ENCODE peak calls at places on chromosomes 4 and X, in seven cellular contexts. U, T, C, P, F, B and N are unnamed samples. For H3K9me3, the result is how much of the 10 kb centered on the place peaks cover.

GRCh38 chrX:72048515-72049455 is 82.9 kb downstream of the RTL5 start:
- DNase-seq in F (no peak), C (no peak), U (no peak), B (no peak), T (no peak), P (peak), N (no peak)

GRCh38 chr4:142846729-142847606 is 867 bp upstream of the INPP4B start:
- DNase-seq in F (peak), C (peak), P (peak), T (no peak), B (no peak), U (peak), N (peak)

GRCh38 chrX:38233891-38234807 is 13.5 kb upstream of the SRPX start:
- DNase-seq in C (peak), P (no peak), F (no peak), B (no peak), T (no peak), U (peak), N (no peak)

GRCh38 chrX:15723887-15724517 is 14.1 kb upstream of the CA5B start:
- DNase-seq in F (no peak), U (no peak), B (no peak), C (no peak), P (no peak), T (no peak), N (no peak)

GRCh38 chr4:74098628-74098995 is 383 bp downstream of the CXCL2 start:
- DNase-seq in T (no peak), U (no peak), B (no peak), C (no peak), F (no peak), P (peak), N (no peak)

GRCh38 chr4:128517096-128517738 is 229.6 kb upstream of the PGRMC2 start:
- DNase-seq in T (no peak), P (no peak), U (no peak), B (no peak), C (no peak), F (no peak), N (no peak)

GRCh38 chr4:32340591-32340990 is 1620.4 kb downstream of the PCDH7 start:
- DNase-seq in T (no peak), U (no peak), P (no peak), C (no peak), B (no peak), F (peak), N (no peak)

GRCh38 chrX:154136627-154137161 is 7.3 kb upstream of the OPN1LW start:
- DNase-seq in C (peak), P (peak), F (peak), B (peak), T (peak), U (peak), N (peak)

GRCh38 chr4:13627606-13628301 is at the start of gene BOD1L1:
- DNase-seq in B (peak), T (peak), C (peak), F (peak), U (peak), P (peak), N (peak)

GRCh38 chr4:55554453-55555030 is 7.8 kb upstream of the CLOCK start:
- DNase-seq in U (no peak), C (no peak), P (no peak), B (no peak), T (no peak), F (peak), N (no peak)

GRCh38 chr4:99028187-99028586 is 32.7 kb downstream of the METAP1 start:
- DNase-seq in T (no peak), C (no peak), B (no peak), F (no peak), P (no peak), U (no peak), N (no peak)

GRCh38 chrX:43448688-43449087 is 207.4 kb upstream of the MAOA start:
- DNase-seq in T (no peak), F (no peak), P (no peak), C (no peak), U (no peak), B (no peak), N (no peak)

GRCh38 chr4:150265806-150266205 is 187.6 kb downstream of the DCLK2 start:
- DNase-seq in B (no peak), F (no peak), P (no peak), T (no peak), C (no peak), U (no peak), N (no peak)

GRCh38 chr4:111776546-111776945 is 368.7 kb upstream of the FAM241A start:
- DNase-seq in F (no peak), T (no peak), C (no peak), U (no peak), P (no peak), B (no peak), N (no peak)

GRCh38 chrX:112818114-112819012 is 22.3 kb downstream of the AMOT start:
- DNase-seq in T (no peak), B (no peak), F (no peak), P (no peak), U (no peak), C (no peak), N (no peak)

GRCh38 chrX:151624677-151625076 is 61.2 kb downstream of the PASD1 start:
- DNase-seq in P (no peak), F (no peak), C (no peak), B (no peak), U (no peak), T (no peak), N (no peak)

GRCh38 chrX:109939498-109939897 is 63.4 kb upstream of the TMEM164 start:
- DNase-seq in P (no peak), F (no peak), U (no peak), T (no peak), B (peak), C (no peak), N (no peak)

GRCh38 chr4:2244947-2245786 is 3.2 kb upstream of the HAUS3 start:
- DNase-seq in B (peak), T (no peak), U (no peak), C (no peak), P (no peak), F (no peak), N (peak)

GRCh38 chr4:174314770-174315169 is 31.1 kb downstream of the CEP44 start:
- DNase-seq in T (no peak), F (no peak), B (no peak), P (peak), C (no peak), U (no peak), N (no peak)

GRCh38 chr4:95362906-95363578 is 185.7 kb downstream of the UNC5C start:
- DNase-seq in F (peak), T (no peak), U (peak), B (no peak), C (no peak), P (peak), N (no peak)

GRCh38 chr4:27007507-27007906 is 146.9 kb downstream of the STIM2 start:
- DNase-seq in U (no peak), C (no peak), F (peak), T (no peak), B (no peak), P (no peak), N (no peak)

GRCh38 chrX:20454117-20454516 is 187.4 kb upstream of the RPS6KA3 start:
- DNase-seq in P (no peak), C (no peak), F (no peak), T (no peak), B (no peak), U (no peak), N (no peak)

GRCh38 chr4:158259955-158260575 is 49.8 kb downstream of the TMEM144 start:
- DNase-seq in F (peak), B (no peak), P (no peak), U (no peak), T (no peak), C (no peak), N (no peak)

GRCh38 chr4:182465979-182466378 is 222.8 kb downstream of the TENM3 start:
- DNase-seq in B (no peak), T (no peak), C (no peak), U (no peak), P (no peak), F (no peak), N (no peak)

GRCh38 chr4:384311-385010 is 46.8 kb downstream of the ZNF141 start:
- DNase-seq in P (no peak), F (peak), B (no peak), T (no peak), C (no peak), U (no peak), N (no peak)
- H3K9me3 ChIP-seq in P (under half), F (half or more), B (half or more), T (half or more), C (half or more), U (under half), N (under half)

GRCh38 chr4:29559281-29559680 is 1160.9 kb upstream of the PCDH7 start:
- DNase-seq in T (no peak), B (no peak), F (no peak), U (no peak), P (no peak), C (no peak), N (no peak)
- H3K9me3 ChIP-seq in T (under half), B (under half), F (under half), U (under half), P (under half), C (under half), N (under half)

GRCh38 chrX:64792598-64793337 is 183.5 kb downstream of the ZC4H2 start:
- DNase-seq in U (no peak), T (no peak), P (no peak), B (no peak), F (no peak), C (no peak), N (no peak)
- H3K9me3 ChIP-seq in U (under half), T (under half), P (under half), B (under half), F (under half), C (under half), N (under half)

GRCh38 chr4:11585506-11585905 is 156.8 kb upstream of the HS3ST1 start:
- DNase-seq in U (peak), P (no peak), T (no peak), B (no peak), F (no peak), C (peak), N (no peak)

GRCh38 chr4:11589676-11590075 is 161.0 kb upstream of the HS3ST1 start:
- DNase-seq in C (no peak), B (no peak), P (no peak), U (no peak), T (no peak), F (no peak), N (no peak)

GRCh38 chr4:11592276-11592675 is 163.6 kb upstream of the HS3ST1 start:
- DNase-seq in F (no peak), T (no peak), B (no peak), C (no peak), U (no peak), P (no peak), N (no peak)

GRCh38 chr4:11590132-11590531 is 161.4 kb upstream of the HS3ST1 start:
- DNase-seq in C (no peak), F (no peak), B (no peak), T (no peak), P (no peak), U (no peak), N (no peak)

GRCh38 chr4:11587797-11588196 is 159.1 kb upstream of the HS3ST1 start:
- DNase-seq in F (no peak), C (no peak), T (no peak), P (no peak), B (no peak), U (no peak), N (no peak)
- H3K9me3 ChIP-seq in F (under half), C (under half), T (under half), P (under half), B (under half), U (under half), N (under half)

GRCh38 chr4:159966741-159967140 is 863.9 kb downstream of the RAPGEF2 start:
- DNase-seq in C (no peak), T (no peak), U (no peak), F (no peak), P (no peak), B (no peak), N (no peak)
- H3K9me3 ChIP-seq in C (under half), T (under half), U (under half), F (under half), P (under half), B (under half), N (under half)

DNA sequence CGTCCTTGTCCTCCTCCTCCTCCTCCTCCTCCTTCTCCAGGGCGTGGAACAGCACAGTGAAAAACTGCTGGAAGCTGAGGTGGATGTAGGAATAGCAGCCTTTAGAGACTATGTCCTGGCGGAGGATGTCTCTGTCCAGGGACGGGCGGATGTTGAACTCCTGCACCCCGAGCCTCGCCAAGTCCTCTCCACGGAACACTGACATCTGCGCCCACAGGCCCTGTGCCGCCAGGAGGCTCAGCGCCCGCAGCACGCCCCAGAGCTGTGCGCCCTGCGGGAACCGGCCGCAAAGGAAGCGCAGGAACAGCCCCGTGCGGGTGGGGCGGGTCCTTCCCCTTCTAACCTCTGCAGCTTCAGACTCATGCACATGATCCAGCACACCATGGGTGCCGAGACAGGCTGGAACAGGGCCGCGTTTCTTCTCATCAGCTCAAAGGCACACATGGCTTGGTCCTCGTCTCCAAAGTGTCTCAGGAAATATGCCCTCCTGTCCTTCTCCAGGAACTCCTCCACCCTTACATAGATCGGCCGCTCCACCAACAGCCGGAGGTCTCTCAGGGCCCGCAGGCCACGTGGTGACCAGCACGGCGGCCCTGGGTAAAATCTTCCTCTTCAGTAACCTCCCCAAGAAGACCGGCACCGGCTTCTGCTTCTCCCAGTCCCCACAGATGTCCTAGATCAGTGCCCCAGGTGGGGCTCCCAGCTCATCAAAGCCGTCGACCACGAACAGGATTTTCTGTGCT is 1.2 kb downstream of the NLRP2B start:
- DNase-seq in U (no peak), P (no peak), F (no peak), T (no peak), B (no peak), C (no peak), N (no peak)
- H3K9me3 ChIP-seq in U (under half), P (under half), F (under half), T (under half), B (under half), C (under half), N (under half)

GRCh38 chr4:42673084-42673429 is 16.2 kb upstream of the ATP8A1 start:
- DNase-seq in P (no peak), T (peak), U (no peak), C (no peak), B (peak), F (peak), N (no peak)

GRCh38 chr4:42676066-42676951 is 19.4 kb upstream of the ATP8A1 start:
- DNase-seq in U (no peak), F (no peak), T (no peak), P (no peak), B (no peak), C (no peak), N (no peak)

GRCh38 chr4:42678512-42678911 is 21.6 kb upstream of the ATP8A1 start:
- DNase-seq in U (no peak), C (no peak), T (no peak), P (no peak), B (no peak), F (peak), N (no peak)

GRCh38 chr4:42671431-42672194 is 14.7 kb upstream of the ATP8A1 start:
- DNase-seq in U (no peak), T (no peak), B (peak), C (no peak), P (no peak), F (peak), N (peak)

GRCh38 chr4:42672359-42673083 is 15.6 kb upstream of the ATP8A1 start:
- DNase-seq in U (no peak), T (no peak), F (no peak), C (no peak), B (no peak), P (no peak), N (no peak)
- H3K9me3 ChIP-seq in U (under half), T (under half), F (under half), C (under half), B (under half), P (under half), N (under half)

GRCh38 chrX:131577433-131577832 is 33.6 kb downstream of the OR13H1 start:
- DNase-seq in B (no peak), C (no peak), F (no peak), U (no peak), T (no peak), P (no peak), N (no peak)
- H3K9me3 ChIP-seq in B (under half), C (under half), F (under half), U (under half), T (under half), P (under half), N (under half)

GRCh38 chrX:17414057-17414658 is 39.2 kb downstream of the NHS start:
- DNase-seq in T (no peak), B (no peak), C (peak), F (no peak), P (no peak), U (peak), N (no peak)

GRCh38 chrX:17412692-17413091 is 37.7 kb downstream of the NHS start:
- DNase-seq in B (no peak), T (no peak), F (no peak), C (no peak), U (no peak), P (no peak), N (no peak)

GRCh38 chrX:17413228-17413627 is 38.2 kb downstream of the NHS start:
- DNase-seq in F (no peak), C (no peak), P (no peak), B (no peak), T (no peak), U (no peak), N (no peak)

GRCh38 chrX:17409566-17410290 is 34.7 kb downstream of the NHS start:
- DNase-seq in F (no peak), U (no peak), P (no peak), B (no peak), C (no peak), T (no peak), N (no peak)

GRCh38 chrX:17411189-17411588 is 36.2 kb downstream of the NHS start:
- DNase-seq in F (no peak), T (no peak), C (no peak), U (no peak), P (no peak), B (no peak), N (no peak)
- H3K9me3 ChIP-seq in F (under half), T (under half), C (under half), U (under half), P (under half), B (under half), N (under half)